ENCODE peak calls at places on chromosomes 3 and 15, in six cellular contexts. G is tibial nerve, T is testis, Q is adrenal gland, C is A549, E is stomach. J is an unnamed sample.

GRCh38 chr3:62686486-62686885 is 188.7 kb downstream of the CADPS start:
- DNase-seq in Q (no peak), C (no peak), E (no peak), T (no peak), G (no peak), J (no peak)

GRCh38 chr3:58469096-58469495 is 22.8 kb upstream of the KCTD6 start:
- DNase-seq in E (no peak), G (no peak), C (no peak), Q (no peak), T (no peak), J (no peak)

GRCh38 chr3:157127831-157128767 is 31.8 kb downstream of the CCNL1 start:
- DNase-seq in C (peak), T (peak), G (no peak), Q (peak), E (peak), J (peak)

GRCh38 chr3:47225310-47225906 is 57.2 kb downstream of the KIF9 start:
- DNase-seq in Q (no peak), G (peak), C (no peak), T (no peak), E (no peak), J (no peak)

GRCh38 chr3:130963878-130964277 is 62.7 kb downstream of the ASTE1 start:
- DNase-seq in E (no peak), Q (no peak), T (no peak), C (peak), G (no peak), J (no peak)

GRCh38 chr15:52673734-52674133 is 5.5 kb downstream of the ATOSA start:
- DNase-seq in T (no peak), G (no peak), C (no peak), E (no peak), Q (no peak), J (no peak)

GRCh38 chr15:28110416-28110975 is 11.4 kb upstream of the OCA2 start:
- DNase-seq in T (no peak), E (no peak), G (no peak), C (no peak), Q (no peak), J (no peak)

GRCh38 chr15:56744701-56745683 is 11.7 kb upstream of the ZNF280D start:
- DNase-seq in C (no peak), E (no peak), T (no peak), Q (no peak), G (no peak), J (no peak)

GRCh38 chr3:124701687-124702086 is 28.6 kb upstream of the UMPS start:
- DNase-seq in G (no peak), Q (no peak), T (no peak), C (no peak), E (no peak), J (no peak)

GRCh38 chr3:32435911-32436815 is 44.5 kb downstream of the CMTM7 start:
- DNase-seq in Q (no peak), T (no peak), G (no peak), C (no peak), E (no peak), J (peak)

GRCh38 chr15:78420766-78421165 is 17.2 kb upstream of the IREB2 start:
- DNase-seq in Q (no peak), C (no peak), T (no peak), G (no peak), E (no peak), J (no peak)

GRCh38 chr15:78457101-78457500 is 19.1 kb downstream of the IREB2 start:
- DNase-seq in C (peak), Q (no peak), E (no peak), T (no peak), G (no peak), J (no peak)

GRCh38 chr3:186339180-186339912 is 22.7 kb downstream of the DGKG start:
- DNase-seq in Q (no peak), G (no peak), C (no peak), T (no peak), E (no peak), J (no peak)

GRCh38 chr3:186340211-186340610 is 21.8 kb downstream of the DGKG start:
- DNase-seq in E (no peak), T (no peak), G (no peak), Q (no peak), C (no peak), J (no peak)

DNA sequence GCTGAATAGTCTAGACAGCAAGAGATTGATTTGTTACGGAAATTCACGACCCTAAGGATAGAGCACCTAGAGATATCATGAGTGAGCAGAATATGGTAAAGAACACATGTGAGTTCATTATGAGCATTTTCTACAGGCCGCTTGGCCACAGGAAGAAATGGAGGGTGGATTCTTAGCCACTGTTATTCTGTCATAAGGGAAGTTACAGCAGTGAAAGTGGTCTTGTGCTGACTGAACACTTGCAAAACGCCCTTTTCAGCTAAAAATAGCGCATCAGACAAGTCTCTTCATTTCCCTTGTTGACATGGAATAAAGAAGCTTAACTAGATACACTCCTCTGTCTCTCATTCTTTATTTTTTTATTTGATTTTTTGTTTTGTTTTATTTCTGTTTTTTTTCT is 19.8 kb downstream of the DGKG start:
- DNase-seq in Q (no peak), C (no peak), T (no peak), G (peak), E (no peak), J (no peak)
- H3K27ac ChIP-seq in Q (no peak), C (no peak), T (no peak), G (no peak), E (no peak), J (no peak)

GRCh38 chr3:53163459-53164387 is 2.7 kb downstream of the PRKCD start:
- DNase-seq in Q (no peak), E (no peak), T (peak), G (no peak), C (no peak), J (no peak)

GRCh38 chr3:53166781-53167291 is 5.8 kb downstream of the PRKCD start:
- DNase-seq in T (peak), G (peak), Q (peak), E (peak), C (no peak), J (no peak)

GRCh38 chr3:53166206-53166605 is 5.2 kb downstream of the PRKCD start:
- DNase-seq in G (no peak), E (no peak), C (no peak), Q (no peak), T (no peak), J (no peak)

GRCh38 chr3:53162672-53163458 is 1.9 kb downstream of the PRKCD start:
- DNase-seq in C (no peak), G (no peak), E (peak), Q (no peak), T (peak), J (no peak)

GRCh38 chr3:53164911-53165310 is 3.9 kb downstream of the PRKCD start:
- DNase-seq in E (no peak), G (no peak), C (no peak), Q (no peak), T (no peak), J (no peak)
- TF ChIP-seq POLR2A in E (no peak), G (no peak), C (no peak), Q (no peak), T (no peak), J (no peak)

GRCh38 chr3:72523409-72524172 is 324.7 kb downstream of the SHQ1 start:
- DNase-seq in E (no peak), Q (peak), G (no peak), T (no peak), C (no peak), J (no peak)
- H3K4me3 ChIP-seq in E (no peak), Q (no peak), G (no peak), T (no peak), C (no peak), J (no peak)

GRCh38 chr3:30453364-30454039 is 152.9 kb upstream of the TGFBR2 start:
- DNase-seq in T (no peak), C (no peak), E (no peak), Q (peak), G (peak), J (no peak)

GRCh38 chr3:30452446-30452845 is 154.0 kb upstream of the TGFBR2 start:
- DNase-seq in C (no peak), G (no peak), T (no peak), Q (no peak), E (no peak), J (no peak)

GRCh38 chr3:30443756-30444673 is 162.4 kb upstream of the TGFBR2 start:
- DNase-seq in G (no peak), E (no peak), T (no peak), C (no peak), Q (no peak), J (no peak)

GRCh38 chr3:30448436-30448835 is 158.0 kb upstream of the TGFBR2 start:
- DNase-seq in C (no peak), T (no peak), G (no peak), E (no peak), Q (no peak), J (no peak)

GRCh38 chr3:30448946-30449686 is 157.3 kb upstream of the TGFBR2 start:
- DNase-seq in E (no peak), G (no peak), T (no peak), Q (no peak), C (no peak), J (no peak)
- H3K27ac ChIP-seq in E (no peak), G (peak), T (no peak), Q (no peak), C (no peak), J (no peak)

DNA sequence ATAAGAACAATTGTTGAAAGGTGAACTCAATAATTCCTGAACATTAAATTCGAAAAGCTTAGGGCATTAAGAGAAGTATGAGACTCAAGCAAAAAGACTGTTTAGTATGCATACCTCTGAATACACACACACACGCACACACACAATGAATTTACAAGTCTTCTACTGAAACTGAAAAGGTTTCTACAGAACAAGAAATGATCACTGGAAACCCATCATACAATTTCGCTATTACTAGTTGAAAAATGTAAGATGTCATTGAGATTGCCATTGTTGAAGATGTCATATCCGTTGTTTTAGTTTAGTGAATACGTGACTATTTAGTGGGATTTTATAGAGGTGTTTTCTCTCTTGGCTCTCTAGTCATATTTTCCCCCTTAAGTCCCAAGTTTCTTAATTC is 106.8 kb downstream of the FOXB1 start:
- DNase-seq in E (no peak), C (no peak), G (no peak), T (no peak), Q (no peak), J (no peak)
- TF ChIP-seq POLR2A in E (no peak), C (no peak), G (no peak), T (no peak), Q (no peak), J (no peak)